ENCODE peak calls at places on chromosomes 13 and 19, in nine cellular contexts. O is breast epithelium, F is thyroid gland, I is Peyer's patch, B is esophagus squamous epithelium, R is IMR-90, P is ovary, T is uterus, E is body of pancreas. K is an unnamed sample. For H3K27me3, the result is how much of the 10 kb centered on the place peaks cover.

GRCh38 chr13:110227864-110228643 is 78.9 kb downstream of the COL4A1 start:
- DNase-seq in T (no peak), O (no peak), P (no peak), B (no peak), I (no peak), R (no peak), E (no peak), F (no peak), K (no peak)

GRCh38 chr13:24005711-24006281 is 108.5 kb upstream of the C1QTNF9B start:
- DNase-seq in R (no peak), P (no peak), T (no peak), E (no peak), F (no peak), O (no peak), I (no peak), B (no peak), K (no peak)

GRCh38 chr13:64936879-64937278 is 2293.3 kb downstream of the PCDH9 start:
- DNase-seq in B (no peak), T (no peak), P (no peak), R (no peak), I (no peak), F (no peak), E (no peak), O (no peak), K (no peak)

GRCh38 chr19:10517760-10518443 is 655 bp upstream of the S1PR5 start:
- DNase-seq in E (no peak), B (no peak), R (peak), P (no peak), F (no peak), O (no peak), T (no peak), I (no peak), K (peak)

GRCh38 chr13:24802074-24802473 is 38.1 kb downstream of the RNF17 start:
- DNase-seq in P (no peak), R (no peak), T (no peak), E (no peak), I (no peak), F (no peak), B (no peak), O (no peak), K (no peak)

GRCh38 chr19:43725468-43725867 is 9.6 kb downstream of the IRGC start:
- DNase-seq in I (no peak), E (no peak), O (no peak), P (no peak), F (no peak), R (no peak), B (no peak), T (no peak), K (peak)

GRCh38 chr13:112756967-112757758 is 67.3 kb downstream of the ATP11A start:
- DNase-seq in R (no peak), T (no peak), B (no peak), I (no peak), P (no peak), E (no peak), F (no peak), O (no peak), K (no peak)

GRCh38 chr13:33645591-33646554 is 172.1 kb upstream of the RFC3 start:
- DNase-seq in T (no peak), O (no peak), I (no peak), P (no peak), E (no peak), F (no peak), B (no peak), R (no peak), K (no peak)

GRCh38 chr13:40028446-40028845 is 373.0 kb downstream of the COG6 start:
- DNase-seq in F (no peak), B (no peak), R (no peak), O (no peak), E (no peak), I (no peak), T (no peak), P (no peak), K (no peak)

GRCh38 chr19:42553292-42554045 is 25.2 kb upstream of the CEACAM1 start:
- DNase-seq in F (no peak), R (peak), T (no peak), B (no peak), I (no peak), P (no peak), O (no peak), E (no peak), K (no peak)

GRCh38 chr13:91406619-91407018 is 8.2 kb downstream of the GPC5 start:
- DNase-seq in P (no peak), T (no peak), I (no peak), E (no peak), R (peak), B (no peak), F (no peak), O (no peak), K (no peak)

DNA sequence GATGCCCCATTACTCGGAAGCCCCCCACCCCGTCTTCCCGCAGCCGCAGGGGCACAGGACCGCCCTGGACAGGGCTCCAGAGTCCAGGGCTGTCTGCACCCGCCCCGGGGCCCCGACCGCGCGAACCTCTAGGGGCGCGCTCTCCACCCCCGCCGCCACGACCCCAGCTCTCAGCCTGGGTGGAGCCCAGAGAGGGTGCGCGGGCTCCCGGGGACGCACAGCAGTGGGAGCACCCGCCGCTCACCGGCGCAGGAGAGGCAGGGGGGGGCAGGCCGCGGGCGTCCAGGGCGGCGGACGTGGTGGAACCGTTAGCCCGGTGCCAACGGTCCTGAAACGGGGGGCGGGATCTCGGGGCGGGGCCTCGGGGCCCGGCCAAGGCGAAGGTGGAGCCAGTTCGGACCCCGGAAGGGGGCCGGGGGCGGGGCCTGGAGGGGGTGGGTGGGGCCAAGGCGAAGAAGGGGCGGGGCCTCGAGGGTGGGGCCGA is at the start of gene ATP8B3:
- DNase-seq in E (no peak), T (no peak), O (no peak), F (peak), R (no peak), I (no peak), P (no peak), B (no peak), K (no peak)
- TF ChIP-seq CTCF in E (no peak), T (no peak), O (no peak), F (no peak), R (peak), I (peak), P (no peak), B (peak), K (peak)

GRCh38 chr19:49067554-49067953 is 2.9 kb upstream of the NTF4 start:
- DNase-seq in P (no peak), B (no peak), T (no peak), F (no peak), I (no peak), O (no peak), E (no peak), R (no peak), K (no peak)

GRCh38 chr19:49070416-49070815 is 2.1 kb downstream of the KCNA7 start:
- DNase-seq in O (no peak), I (no peak), T (no peak), P (no peak), E (no peak), B (no peak), R (no peak), F (no peak), K (no peak)

GRCh38 chr19:49069026-49069425 is 3.5 kb downstream of the KCNA7 start:
- DNase-seq in T (no peak), P (no peak), B (no peak), F (no peak), E (no peak), I (no peak), R (no peak), O (no peak), K (no peak)

GRCh38 chr19:49073514-49074378 is 1.2 kb upstream of the KCNA7 start:
- DNase-seq in I (no peak), P (no peak), O (no peak), R (no peak), B (no peak), E (no peak), F (no peak), T (no peak), K (no peak)

GRCh38 chr19:49071860-49072547 is 495 bp downstream of the KCNA7 start:
- DNase-seq in P (no peak), B (no peak), O (no peak), R (no peak), F (no peak), I (no peak), T (no peak), E (no peak), K (no peak)
- H3K27me3 ChIP-seq in P (under half), B (half or more), O (under half), R (under half), F (under half), I (under half), T (under half), E (under half), K (under half)

GRCh38 chr19:17292301-17293074 is 10.7 kb downstream of the ABHD8 start:
- DNase-seq in R (peak), B (no peak), E (no peak), O (no peak), T (peak), F (peak), I (peak), P (peak), K (peak)
- TF ChIP-seq POLR2A in R (no peak), B (no peak), E (no peak), O (no peak), T (no peak), F (no peak), I (no peak), P (no peak), K (no peak)

DNA sequence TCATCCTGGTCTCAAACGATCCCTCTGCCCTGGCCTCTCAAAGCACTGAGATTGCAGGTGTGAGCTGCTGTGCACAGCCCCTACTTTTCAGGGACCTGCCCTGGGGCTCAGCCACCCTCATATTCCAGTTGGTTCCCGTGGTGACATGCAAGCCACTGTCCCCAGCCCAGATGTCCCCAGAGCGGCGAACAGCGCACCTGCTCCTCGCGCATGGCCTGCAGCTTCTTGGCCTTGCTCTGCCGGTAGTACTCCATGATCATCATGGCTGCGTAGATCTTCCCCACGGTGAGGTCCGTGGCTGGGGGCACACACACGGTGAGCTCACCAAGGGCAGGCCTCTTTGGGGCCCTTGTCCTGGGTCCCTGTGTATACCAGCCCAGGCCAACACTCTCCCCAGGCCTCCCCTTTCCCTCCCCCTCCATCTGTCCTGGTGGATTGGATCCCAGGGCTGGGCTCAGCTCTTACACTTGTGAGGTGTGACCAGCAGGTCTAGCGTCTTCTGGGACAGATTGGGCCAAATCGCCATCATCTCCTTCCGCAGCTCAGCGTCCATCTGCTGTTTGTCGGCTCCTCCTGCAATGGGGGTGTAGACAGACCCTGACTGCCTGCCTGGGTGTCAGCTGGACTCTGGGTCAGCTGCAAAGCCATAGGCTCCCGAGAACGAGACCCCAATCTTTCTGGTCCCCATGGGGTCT is 64.0 kb downstream of the IER2 start:
- DNase-seq in T (no peak), O (no peak), E (no peak), P (no peak), F (no peak), R (no peak), B (no peak), I (no peak), K (no peak)
- TF ChIP-seq CTCF in T (no peak), O (no peak), E (no peak), P (no peak), F (no peak), R (no peak), B (no peak), I (no peak), K (no peak)

DNA sequence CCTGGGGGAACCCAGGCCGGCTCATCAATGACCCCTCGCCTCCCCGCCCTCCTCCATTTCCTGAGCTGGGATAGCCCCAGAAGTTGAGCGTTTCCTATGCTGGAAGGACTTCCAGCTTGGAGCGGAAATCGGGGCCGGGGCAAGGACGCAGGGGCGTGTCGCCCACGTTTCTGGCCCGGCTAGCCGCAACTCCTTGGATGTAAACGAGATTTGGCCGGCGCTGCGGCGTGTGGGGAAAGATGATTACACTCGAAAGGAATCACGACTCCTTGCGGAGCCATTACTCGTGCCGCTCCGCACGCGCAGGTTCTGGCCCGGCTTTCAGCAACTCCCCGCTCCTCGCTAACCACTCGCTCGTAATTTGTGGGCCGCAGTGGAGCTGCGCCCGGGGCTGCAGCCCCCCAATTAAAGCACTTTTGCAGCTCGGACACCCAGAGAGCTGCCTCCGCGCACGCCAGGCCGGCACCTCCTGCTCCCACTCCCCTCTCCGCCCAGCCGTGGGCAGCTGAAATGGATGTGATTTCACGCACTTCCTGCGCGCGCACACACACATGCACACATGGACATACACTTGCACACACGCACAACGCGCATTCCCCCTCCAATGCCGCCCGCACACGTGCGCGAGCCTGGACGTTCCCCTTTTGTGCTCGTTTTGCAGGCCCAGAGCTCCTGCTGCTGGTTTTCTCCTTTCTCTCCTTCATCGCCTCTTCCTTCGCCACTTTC is 15.7 kb downstream of the ZIC5 start:
- DNase-seq in B (no peak), I (no peak), T (no peak), O (no peak), F (no peak), P (no peak), E (no peak), R (peak), K (no peak)
- H3K27me3 ChIP-seq in B (half or more), I (half or more), T (under half), O (under half), F (half or more), P (under half), E (half or more), R (half or more), K (half or more)

GRCh38 chr19:32691291-32691951 is at the start of gene NUDT19:
- DNase-seq in T (peak), B (no peak), F (peak), P (peak), O (peak), E (peak), I (peak), R (peak), K (peak)
- TF ChIP-seq POLR2A in T (peak), B (peak), F (no peak), P (peak), O (no peak), E (peak), I (peak), R (peak), K (peak)

GRCh38 chr19:41431426-41432386 is 4.5 kb upstream of the B3GNT8 start:
- DNase-seq in T (no peak), B (no peak), R (peak), E (no peak), P (no peak), O (no peak), F (no peak), I (no peak), K (peak)
- TF ChIP-seq CTCF in T (no peak), B (peak), R (peak), E (peak), P (no peak), O (no peak), F (no peak), I (peak), K (peak)

GRCh38 chr19:3278749-3279148 is 54.3 kb downstream of the CELF5 start:
- DNase-seq in T (no peak), I (no peak), E (no peak), B (no peak), F (no peak), P (no peak), R (no peak), O (no peak), K (no peak)
- H3K27me3 ChIP-seq in T (under half), I (under half), E (under half), B (half or more), F (under half), P (under half), R (under half), O (under half), K (under half)

GRCh38 chr19:45863840-45864628 is at the start of gene FOXA3:
- DNase-seq in P (no peak), I (peak), O (no peak), E (peak), T (no peak), B (no peak), F (peak), R (peak), K (no peak)
- TF ChIP-seq POLR2A in P (no peak), I (peak), O (no peak), E (peak), T (no peak), B (no peak), F (no peak), R (no peak), K (no peak)

DNA sequence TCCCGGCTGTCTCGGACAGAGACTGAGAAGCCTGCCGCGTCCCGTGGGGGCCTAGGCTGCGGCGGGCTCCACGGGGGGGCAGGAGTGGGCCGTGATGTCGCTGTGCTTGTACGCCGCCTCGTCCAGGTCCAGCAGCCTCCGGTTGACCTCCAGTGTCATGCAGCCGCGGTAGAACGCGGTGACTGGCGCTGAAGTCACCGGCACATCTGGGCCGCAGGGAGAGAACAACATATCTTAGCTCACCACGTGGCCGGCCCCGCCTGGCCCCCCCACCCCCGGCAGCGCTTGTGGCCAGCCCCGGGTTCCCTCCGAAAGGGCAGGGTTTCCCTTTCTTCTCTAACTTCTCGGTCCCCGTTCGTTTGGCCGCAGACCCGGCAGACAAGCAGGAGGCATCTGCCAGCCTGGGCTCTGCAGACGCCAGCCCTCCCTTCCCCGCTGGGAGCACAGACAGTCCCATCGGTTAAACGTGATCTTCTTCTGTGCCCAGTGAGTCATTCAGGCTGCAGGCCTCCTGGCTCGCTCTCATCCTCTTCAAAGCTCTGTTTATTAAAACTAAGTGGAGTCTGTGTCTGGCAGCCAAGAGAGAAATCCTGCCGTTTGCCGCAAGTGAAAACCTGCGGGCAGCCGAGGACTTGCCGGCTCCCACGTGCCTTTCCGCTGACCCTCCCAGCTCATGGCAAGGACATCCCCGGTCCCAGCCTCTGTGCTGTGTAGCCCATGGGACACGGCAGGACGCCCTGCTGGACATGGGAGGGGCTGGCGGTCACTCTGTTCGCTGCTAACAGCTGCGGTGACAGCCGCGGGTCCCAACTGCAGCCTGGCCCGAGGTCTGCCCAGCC is 42.8 kb downstream of the GAS6 start:
- DNase-seq in P (peak), R (peak), I (no peak), E (no peak), F (peak), T (peak), O (peak), B (no peak), K (peak)
- TF ChIP-seq CTCF in P (no peak), R (peak), I (no peak), E (no peak), F (no peak), T (no peak), O (no peak), B (no peak), K (no peak)

K was measured in adrenal gland.